ENCODE peak calls at places on chromosomes 12 and 14, in four cellular contexts. J is K562, D is GM12878, H is HCT116. W is an unnamed sample.

GRCh38 chr12:82880442-82880901 is 193.8 kb downstream of the TMTC2 start:
- DNase-seq in J (no peak), D (no peak), H (no peak), W (no peak)

GRCh38 chr12:131833896-131834641 is 5.9 kb downstream of the MMP17 start:
- DNase-seq in J (no peak), D (no peak), H (no peak), W (no peak)

GRCh38 chr12:57905812-57906475 is 35.4 kb upstream of the ATP23 start:
- DNase-seq in J (no peak), D (no peak), H (no peak), W (no peak)

GRCh38 chr12:121033625-121034349 is 5.3 kb downstream of the OASL start:
- DNase-seq in J (no peak), D (peak; percentile 38), H (peak; percentile 39), W (no peak)

GRCh38 chr12:95553202-95553943 is 2.1 kb upstream of the USP44 start:
- DNase-seq in J (no peak), D (no peak), H (no peak), W (no peak)

GRCh38 chr14:33465952-33466700 is 484.7 kb downstream of the EGLN3 start:
- DNase-seq in J (no peak), D (no peak), H (no peak), W (no peak)

GRCh38 chr12:45213107-45213506 is 2.8 kb upstream of the ANO6 start:
- DNase-seq in J (no peak), D (no peak), H (no peak), W (no peak)

GRCh38 chr14:73764881-73765280 is 50.7 kb upstream of the PNMA1 start:
- DNase-seq in J (no peak), D (no peak), H (no peak), W (no peak)

GRCh38 chr12:59119676-59120075 is 199.4 kb upstream of the LRIG3 start:
- DNase-seq in J (no peak), D (no peak), H (no peak), W (no peak)

GRCh38 chr12:122917508-122918227 is 21.7 kb upstream of the VPS37B start:
- DNase-seq in J (no peak), D (no peak), H (no peak), W (no peak)

GRCh38 chr12:82486524-82487235 is 128.4 kb downstream of the METTL25 start:
- DNase-seq in J (no peak), D (no peak), H (peak; percentile 0), W (no peak)

GRCh38 chr14:105854600-105855245 is 328.3 kb downstream of the TMEM121 start:
- DNase-seq in J (no peak), D (no peak), H (no peak), W (no peak)

GRCh38 chr12:16189849-16190248 is 87.6 kb downstream of the SLC15A5 start:
- DNase-seq in J (no peak), D (no peak), H (no peak), W (peak; percentile 77)

GRCh38 chr12:121814429-121815119 is 10.8 kb downstream of the SETD1B start:
- DNase-seq in J (no peak), D (no peak), H (no peak), W (no peak)

GRCh38 chr14:91115986-91116385 is 2.1 kb downstream of the DGLUCY start:
- DNase-seq in J (no peak), D (no peak), H (no peak), W (no peak)

GRCh38 chr12:116372815-116373214 is 95.3 kb upstream of the MED13L start:
- DNase-seq in J (no peak), D (no peak), H (no peak), W (no peak)

GRCh38 chr12:70994217-70994788 is 73.8 kb upstream of the PTPRR start:
- DNase-seq in J (no peak), D (no peak), H (no peak), W (no peak)

GRCh38 chr14:25050494-25051170 is 685 bp upstream of the STXBP6 start:
- DNase-seq in J (no peak), D (no peak), H (no peak), W (no peak)

GRCh38 chr12:47221256-47222023 is 141.7 kb upstream of the AMIGO2 start:
- DNase-seq in J (no peak), D (no peak), H (no peak), W (no peak)

GRCh38 chr12:48782457-48783395 is 6.2 kb downstream of the ADCY6 start:
- DNase-seq in J (no peak), D (no peak), H (no peak), W (no peak)

GRCh38 chr12:106721931-106722330 is 52.6 kb upstream of the RIC8B start:
- DNase-seq in J (no peak), D (no peak), H (no peak), W (no peak)

GRCh38 chr14:62189698-62190097 is 427.5 kb downstream of the SNAPC1 start:
- DNase-seq in J (no peak), D (no peak), H (no peak), W (no peak)

GRCh38 chr14:81161749-81162148 is 59.0 kb downstream of the GTF2A1 start:
- DNase-seq in J (no peak), D (no peak), H (no peak), W (no peak)

GRCh38 chr14:77037886-77038511 is 9.5 kb upstream of the IRF2BPL start:
- DNase-seq in J (no peak), D (no peak), H (no peak), W (no peak)

GRCh38 chr14:64117671-64118402 is 176.3 kb downstream of the ESR2 start:
- DNase-seq in J (no peak), D (no peak), H (no peak), W (no peak)

GRCh38 chr12:24307153-24307552 is 357.7 kb upstream of the SOX5 start:
- DNase-seq in J (no peak), D (no peak), H (no peak), W (no peak)

GRCh38 chr14:81435578-81436295 is 35.6 kb upstream of the STON2 start:
- DNase-seq in J (peak; percentile 74), D (no peak), H (no peak), W (no peak)

DNA sequence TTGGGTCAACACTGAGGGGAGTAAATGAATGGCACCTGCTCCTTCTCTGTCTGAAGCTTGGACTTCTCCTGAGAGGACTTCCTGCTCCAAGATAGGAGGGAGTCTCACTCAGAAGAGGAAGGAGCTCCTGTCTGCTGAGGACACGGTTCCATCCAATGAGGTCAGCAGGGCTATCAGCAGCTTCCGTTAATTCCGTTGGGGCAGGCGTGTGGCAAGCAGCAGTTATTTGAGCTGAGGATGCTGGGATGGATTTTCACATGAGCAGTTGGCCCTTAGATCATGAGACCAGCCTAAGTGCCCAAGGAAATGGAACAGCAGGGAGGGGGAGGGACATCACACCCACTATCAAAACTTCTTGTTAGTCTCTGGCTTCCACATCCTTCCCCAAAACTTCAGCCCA is 159.0 kb upstream of the PZP start:
- DNase-seq in J (no peak), D (no peak), H (no peak), W (no peak)
- H3K9ac ChIP-seq in J (no peak overlapping the region), D (no peak overlapping the region), H (no peak overlapping the region), W (no peak overlapping the region)

GRCh38 chr14:23579739-23580138 is 1.1 kb upstream of the JPH4 start:
- DNase-seq in J (no peak), D (no peak), H (no peak), W (no peak)
- TF ChIP-seq ZNF274 in J (no peak), D (no peak), H (no peak), W (no peak)

GRCh38 chr12:2343672-2344071 is 290.9 kb downstream of the CACNA1C start:
- DNase-seq in J (no peak), D (no peak), H (no peak), W (no peak)

GRCh38 chr12:2338381-2338780 is 285.6 kb downstream of the CACNA1C start:
- DNase-seq in J (no peak), D (no peak), H (no peak), W (no peak)

GRCh38 chr12:2339022-2339431 is 286.2 kb downstream of the CACNA1C start:
- DNase-seq in J (no peak), D (no peak), H (no peak), W (no peak)

GRCh38 chr12:2341871-2342270 is 289.1 kb downstream of the CACNA1C start:
- DNase-seq in J (no peak), D (no peak), H (no peak), W (no peak)

DNA sequence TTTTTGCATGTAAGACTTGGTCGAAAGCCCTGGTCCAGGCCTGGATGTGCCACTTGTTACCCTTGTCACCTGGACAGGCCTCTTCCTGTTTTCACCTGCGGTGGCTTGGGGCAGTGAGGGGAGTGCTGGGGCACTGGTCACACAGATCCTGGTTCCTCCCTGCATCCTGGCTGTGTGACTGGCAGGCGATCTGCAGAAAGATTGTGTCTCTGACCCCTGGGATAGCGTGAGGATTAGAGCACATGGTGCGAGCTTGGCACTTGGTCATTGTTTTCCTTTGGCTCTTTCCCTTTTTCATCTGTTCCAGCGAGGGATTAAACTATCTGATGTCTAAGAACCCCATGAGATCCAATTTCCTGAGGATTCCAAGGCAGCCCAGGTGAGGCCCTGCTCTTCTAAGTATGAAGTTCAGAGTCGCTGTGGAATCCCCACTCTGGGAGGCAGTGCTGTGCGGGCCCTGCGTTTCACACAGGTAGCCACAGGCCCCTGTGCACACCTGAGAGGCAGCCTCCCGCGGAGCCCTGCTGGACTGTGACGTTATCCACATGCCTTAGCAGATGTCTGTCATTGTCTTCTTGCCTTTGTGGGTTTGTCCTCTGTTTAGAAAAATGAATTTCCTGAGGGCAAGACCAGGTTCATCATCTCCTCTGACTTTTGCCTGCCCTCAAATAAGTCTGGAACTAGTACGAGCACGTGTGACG is 288.4 kb downstream of the CACNA1C start:
- DNase-seq in J (no peak), D (no peak), H (no peak), W (no peak)
- H3K9ac ChIP-seq in J (no peak overlapping the region), D (no peak overlapping the region), H (no peak overlapping the region), W (no peak overlapping the region)

GRCh38 chr12:114625294-114625851 is 58.6 kb downstream of the TBX3 start:
- DNase-seq in J (peak; percentile 64), D (no peak), H (peak; percentile 52), W (peak; percentile 81)
- TF ChIP-seq ZNF274 in J (no peak), D (no peak), H (no peak), W (no peak)

DNA sequence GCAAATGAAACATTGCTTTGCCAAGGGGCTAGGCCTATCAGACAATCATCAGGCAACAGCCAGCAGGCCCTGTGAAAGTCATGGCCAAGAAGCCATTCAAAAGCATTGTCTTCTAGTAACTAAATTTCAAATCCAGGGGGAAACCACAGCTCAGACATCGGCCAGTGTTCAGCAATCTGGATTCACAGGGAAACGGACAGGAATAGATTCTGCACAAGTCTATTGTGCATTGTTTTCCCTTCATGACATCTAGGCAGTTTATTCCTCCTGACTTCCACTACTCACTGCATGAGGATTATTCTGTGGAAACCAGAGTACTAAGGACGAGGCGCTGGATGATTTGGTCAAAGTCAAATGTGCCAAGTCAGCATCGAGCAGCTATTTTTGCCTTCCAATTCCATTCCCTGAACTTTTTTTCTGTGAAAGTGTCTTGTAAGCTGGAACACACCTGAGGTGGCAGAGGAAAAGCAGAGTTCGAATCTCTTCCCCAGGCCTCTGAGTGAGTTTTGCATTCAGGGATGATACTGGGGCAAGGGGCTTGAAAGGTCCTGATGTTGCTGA is 75.4 kb downstream of the VCPKMT start:
- DNase-seq in J (no peak), D (no peak), H (no peak), W (no peak)
- H3K9ac ChIP-seq in J (no peak overlapping the region), D (no peak overlapping the region), H (peak overlapping the region; percentile 47), W (no peak overlapping the region)